ENCODE peak calls at places on chromosomes 16 and 17, in eight cellular contexts. One of them, this sample, is unnamed.

GRCh38 chr16:20611350-20611902 is 35.3 kb upstream of the ACSM2B start:
- DNase-seq in fibroblast of lung: no peak
- DNase-seq in left lung: peak; percentile 63
- DNase-seq in psoas muscle: peak; percentile 77
- DNase-seq in heart left ventricle: peak; percentile 72
- DNase-seq in OCI-LY7: no peak
- DNase-seq in MM.1S: no peak
- DNase-seq in GM23338: no peak
- DNase-seq in this sample: peak; percentile 94

GRCh38 chr17:60315650-60316049 is 76.3 kb downstream of the USP32 start:
- DNase-seq in fibroblast of lung: no peak
- DNase-seq in left lung: no peak
- DNase-seq in psoas muscle: no peak
- DNase-seq in heart left ventricle: no peak
- DNase-seq in OCI-LY7: no peak
- DNase-seq in MM.1S: peak; percentile 8
- DNase-seq in GM23338: no peak
- DNase-seq in this sample: no peak

GRCh38 chr16:56815721-56816120 is 49.3 kb upstream of the SLC12A3 start:
- DNase-seq in fibroblast of lung: no peak
- DNase-seq in left lung: no peak
- DNase-seq in psoas muscle: no peak
- DNase-seq in heart left ventricle: no peak
- DNase-seq in OCI-LY7: no peak
- DNase-seq in MM.1S: no peak
- DNase-seq in GM23338: no peak
- DNase-seq in this sample: no peak

GRCh38 chr17:77802811-77803220 is 155.7 kb upstream of the TNRC6C start:
- DNase-seq in fibroblast of lung: peak; percentile 44
- DNase-seq in left lung: no peak
- DNase-seq in psoas muscle: peak; percentile 43
- DNase-seq in heart left ventricle: no peak
- DNase-seq in OCI-LY7: no peak
- DNase-seq in MM.1S: no peak
- DNase-seq in GM23338: peak; percentile 73
- DNase-seq in this sample: no peak

GRCh38 chr16:71255721-71256120 is 25.2 kb upstream of the HYDIN start:
- DNase-seq in fibroblast of lung: no peak
- DNase-seq in left lung: no peak
- DNase-seq in psoas muscle: no peak
- DNase-seq in heart left ventricle: no peak
- DNase-seq in OCI-LY7: no peak
- DNase-seq in MM.1S: no peak
- DNase-seq in GM23338: no peak
- DNase-seq in this sample: no peak

GRCh38 chr16:88772871-88773811 is 11.9 kb downstream of the PIEZO1 start:
- DNase-seq in fibroblast of lung: peak; percentile 97
- DNase-seq in left lung: peak; percentile 72
- DNase-seq in psoas muscle: peak; percentile 76
- DNase-seq in heart left ventricle: no peak
- DNase-seq in OCI-LY7: no peak
- DNase-seq in MM.1S: no peak
- DNase-seq in GM23338: no peak
- DNase-seq in this sample: peak; percentile 29

GRCh38 chr17:48429638-48430586 is at the start of gene SKAP1:
- DNase-seq in fibroblast of lung: no peak
- DNase-seq in left lung: no peak
- DNase-seq in psoas muscle: no peak
- DNase-seq in heart left ventricle: peak; percentile 62
- DNase-seq in OCI-LY7: no peak
- DNase-seq in MM.1S: peak; percentile 38
- DNase-seq in GM23338: peak; percentile 71
- DNase-seq in this sample: no peak

GRCh38 chr16:76800196-76800595 is 390.8 kb upstream of the MON1B start:
- DNase-seq in fibroblast of lung: no peak
- DNase-seq in left lung: no peak
- DNase-seq in psoas muscle: no peak
- DNase-seq in heart left ventricle: no peak
- DNase-seq in OCI-LY7: no peak
- DNase-seq in MM.1S: no peak
- DNase-seq in GM23338: no peak
- DNase-seq in this sample: no peak

GRCh38 chr17:58094118-58094517 is 10.9 kb downstream of the DYNLL2 start:
- DNase-seq in fibroblast of lung: no peak
- DNase-seq in left lung: no peak
- DNase-seq in psoas muscle: no peak
- DNase-seq in heart left ventricle: no peak
- DNase-seq in OCI-LY7: no peak
- DNase-seq in MM.1S: no peak
- DNase-seq in GM23338: no peak
- DNase-seq in this sample: no peak

GRCh38 chr17:15496735-15497134 is 29.3 kb upstream of the CDRT4 start:
- DNase-seq in fibroblast of lung: no peak
- DNase-seq in left lung: no peak
- DNase-seq in psoas muscle: no peak
- DNase-seq in heart left ventricle: no peak
- DNase-seq in OCI-LY7: no peak
- DNase-seq in MM.1S: no peak
- DNase-seq in GM23338: no peak
- DNase-seq in this sample: no peak

GRCh38 chr17:69949931-69950330 is 125.1 kb upstream of the KCNJ16 start:
- DNase-seq in fibroblast of lung: no peak
- DNase-seq in left lung: no peak
- DNase-seq in psoas muscle: no peak
- DNase-seq in heart left ventricle: no peak
- DNase-seq in OCI-LY7: no peak
- DNase-seq in MM.1S: no peak
- DNase-seq in GM23338: no peak
- DNase-seq in this sample: no peak

GRCh38 chr17:30236297-30236624 is 764 bp upstream of the SLC6A4 start:
- DNase-seq in fibroblast of lung: no peak
- DNase-seq in left lung: no peak
- DNase-seq in psoas muscle: no peak
- DNase-seq in heart left ventricle: no peak
- DNase-seq in OCI-LY7: no peak
- DNase-seq in MM.1S: no peak
- DNase-seq in GM23338: no peak
- DNase-seq in this sample: no peak

GRCh38 chr16:12584488-12585233 is 219.0 kb downstream of the CPPED1 start:
- DNase-seq in fibroblast of lung: no peak
- DNase-seq in left lung: no peak
- DNase-seq in psoas muscle: no peak
- DNase-seq in heart left ventricle: no peak
- DNase-seq in OCI-LY7: no peak
- DNase-seq in MM.1S: no peak
- DNase-seq in GM23338: no peak
- DNase-seq in this sample: no peak

GRCh38 chr16:50102046-50102756 is 36.4 kb downstream of the HEATR3 start:
- DNase-seq in fibroblast of lung: peak; percentile 69
- DNase-seq in left lung: no peak
- DNase-seq in psoas muscle: no peak
- DNase-seq in heart left ventricle: no peak
- DNase-seq in OCI-LY7: no peak
- DNase-seq in MM.1S: no peak
- DNase-seq in GM23338: no peak
- DNase-seq in this sample: no peak

GRCh38 chr17:4969551-4970231 is 2.1 kb upstream of the SPAG7 start:
- DNase-seq in fibroblast of lung: peak; percentile 47
- DNase-seq in left lung: no peak
- DNase-seq in psoas muscle: no peak
- DNase-seq in heart left ventricle: no peak
- DNase-seq in OCI-LY7: no peak
- DNase-seq in MM.1S: no peak
- DNase-seq in GM23338: no peak
- DNase-seq in this sample: no peak

GRCh38 chr17:4968166-4968915 is 724 bp upstream of the SPAG7 start:
- DNase-seq in fibroblast of lung: no peak
- DNase-seq in left lung: no peak
- DNase-seq in psoas muscle: peak; percentile 65
- DNase-seq in heart left ventricle: peak; percentile 72
- DNase-seq in OCI-LY7: no peak
- DNase-seq in MM.1S: no peak
- DNase-seq in GM23338: peak; percentile 59
- DNase-seq in this sample: peak; percentile 44

GRCh38 chr17:4968916-4969550 is 1.4 kb upstream of the SPAG7 start:
- DNase-seq in fibroblast of lung: peak; percentile 94
- DNase-seq in left lung: no peak
- DNase-seq in psoas muscle: peak; percentile 63
- DNase-seq in heart left ventricle: no peak
- DNase-seq in OCI-LY7: no peak
- DNase-seq in MM.1S: no peak
- DNase-seq in GM23338: no peak
- DNase-seq in this sample: no peak

GRCh38 chr17:4966844-4967538 is 626 bp downstream of the SPAG7 start:
- DNase-seq in fibroblast of lung: peak; percentile 100
- DNase-seq in left lung: peak; percentile 99
- DNase-seq in psoas muscle: peak; percentile 99
- DNase-seq in heart left ventricle: peak; percentile 98
- DNase-seq in OCI-LY7: peak; percentile 98
- DNase-seq in MM.1S: peak; percentile 99
- DNase-seq in GM23338: peak; percentile 99
- DNase-seq in this sample: peak; percentile 99

DNA sequence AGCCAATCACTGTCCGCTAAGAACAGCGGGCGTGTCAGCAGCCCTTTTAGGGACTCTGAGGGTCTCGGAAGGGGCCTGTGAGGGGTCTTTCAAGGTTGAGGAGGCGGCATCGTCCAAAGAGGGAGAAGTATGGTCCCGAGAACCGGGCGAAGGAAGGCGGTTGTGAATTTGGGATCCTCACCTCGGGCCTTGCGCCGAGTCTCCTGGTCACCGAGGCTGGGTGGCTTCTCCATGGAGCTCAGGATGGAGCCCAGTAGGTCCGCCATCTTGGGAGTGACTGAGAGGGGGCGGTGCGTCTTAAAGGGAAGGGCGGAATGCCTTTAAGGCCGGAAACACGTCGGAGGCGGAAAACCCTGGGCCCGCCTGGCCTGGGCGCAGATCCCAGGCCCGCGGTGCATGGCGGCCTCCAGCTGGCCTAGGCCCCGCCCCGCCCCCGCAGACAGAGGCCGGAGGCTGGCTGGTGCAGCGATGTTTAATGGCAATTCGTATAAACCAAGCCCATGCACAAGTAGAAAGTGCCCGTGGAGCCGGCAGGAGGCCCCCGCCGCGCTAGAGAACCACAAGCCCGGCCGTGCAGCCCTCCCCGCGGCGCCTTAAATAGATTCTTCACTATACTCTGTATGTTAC is at the start of gene SPAG7:
- DNase-seq in fibroblast of lung: peak; percentile 99
- DNase-seq in left lung: peak; percentile 95
- DNase-seq in psoas muscle: peak; percentile 96
- DNase-seq in heart left ventricle: peak; percentile 96
- DNase-seq in OCI-LY7: peak; percentile 97
- DNase-seq in MM.1S: peak; percentile 94
- DNase-seq in GM23338: peak; percentile 96
- DNase-seq in this sample: peak; percentile 97
- TF ChIP-seq CTCF in fibroblast of lung: no peak
- TF ChIP-seq CTCF in left lung: no peak
- TF ChIP-seq CTCF in psoas muscle: no peak
- TF ChIP-seq CTCF in heart left ventricle: peak; percentile 24
- TF ChIP-seq CTCF in OCI-LY7: no peak
- TF ChIP-seq CTCF in MM.1S: no peak
- TF ChIP-seq CTCF in GM23338: no peak
- TF ChIP-seq CTCF in this sample: no peak

DNA sequence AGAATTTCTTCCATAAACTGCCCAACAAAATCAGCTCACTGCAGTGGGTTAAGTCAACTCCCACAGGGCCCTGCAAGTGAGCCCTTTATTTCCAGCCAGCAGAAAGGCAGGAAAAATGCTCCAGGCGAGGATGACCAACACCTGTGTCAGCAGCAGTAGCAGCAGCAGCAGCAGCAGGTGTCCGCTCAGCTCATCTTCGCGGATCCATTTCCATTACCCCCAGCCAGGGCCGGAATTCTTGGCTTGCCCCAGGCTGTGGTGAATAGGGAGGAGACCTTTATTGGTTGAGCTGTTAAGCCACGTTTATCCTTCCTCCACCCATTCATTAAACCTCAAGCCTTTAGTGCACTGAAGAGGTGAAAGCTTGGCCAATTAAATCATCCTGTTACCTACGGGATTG is 46.2 kb downstream of the MARCHF10 start:
- DNase-seq in fibroblast of lung: no peak
- DNase-seq in left lung: no peak
- DNase-seq in psoas muscle: no peak
- DNase-seq in heart left ventricle: no peak
- DNase-seq in OCI-LY7: no peak
- DNase-seq in MM.1S: no peak
- DNase-seq in GM23338: peak; percentile 80
- DNase-seq in this sample: no peak
- H3K27ac ChIP-seq in fibroblast of lung: no peak overlapping the region
- H3K27ac ChIP-seq in left lung: no peak overlapping the region
- H3K27ac ChIP-seq in psoas muscle: no peak overlapping the region
- H3K27ac ChIP-seq in heart left ventricle: no peak overlapping the region
- H3K27ac ChIP-seq in OCI-LY7: no peak overlapping the region
- H3K27ac ChIP-seq in MM.1S: no peak overlapping the region
- H3K27ac ChIP-seq in GM23338: no peak overlapping the region
- H3K27ac ChIP-seq in this sample: no peak overlapping the region

GRCh38 chr17:81040791-81041337 is 5.9 kb downstream of the BAIAP2 start:
- DNase-seq in fibroblast of lung: no peak
- DNase-seq in left lung: no peak
- DNase-seq in psoas muscle: no peak
- DNase-seq in heart left ventricle: no peak
- DNase-seq in OCI-LY7: peak; percentile 52
- DNase-seq in MM.1S: no peak
- DNase-seq in GM23338: peak; percentile 82
- DNase-seq in this sample: no peak
- TF ChIP-seq CTCF in fibroblast of lung: peak; percentile 43
- TF ChIP-seq CTCF in left lung: peak; percentile 41
- TF ChIP-seq CTCF in psoas muscle: peak; percentile 7
- TF ChIP-seq CTCF in heart left ventricle: peak; percentile 35
- TF ChIP-seq CTCF in OCI-LY7: peak; percentile 81
- TF ChIP-seq CTCF in MM.1S: peak; percentile 35
- TF ChIP-seq CTCF in GM23338: peak; percentile 79
- TF ChIP-seq CTCF in this sample: peak; percentile 43

GRCh38 chr16:9422769-9423513 is 331.5 kb downstream of the HAPSTR1 start:
- DNase-seq in fibroblast of lung: no peak
- DNase-seq in left lung: no peak
- DNase-seq in psoas muscle: no peak
- DNase-seq in heart left ventricle: no peak
- DNase-seq in OCI-LY7: no peak
- DNase-seq in MM.1S: no peak
- DNase-seq in GM23338: no peak
- DNase-seq in this sample: no peak

GRCh38 chr16:9415588-9415987 is 324.1 kb downstream of the HAPSTR1 start:
- DNase-seq in fibroblast of lung: no peak
- DNase-seq in left lung: no peak
- DNase-seq in psoas muscle: no peak
- DNase-seq in heart left ventricle: no peak
- DNase-seq in OCI-LY7: no peak
- DNase-seq in MM.1S: no peak
- DNase-seq in GM23338: peak; percentile 27
- DNase-seq in this sample: no peak

GRCh38 chr16:9419161-9419560 is 327.7 kb downstream of the HAPSTR1 start:
- DNase-seq in fibroblast of lung: no peak
- DNase-seq in left lung: no peak
- DNase-seq in psoas muscle: no peak
- DNase-seq in heart left ventricle: no peak
- DNase-seq in OCI-LY7: no peak
- DNase-seq in MM.1S: no peak
- DNase-seq in GM23338: no peak
- DNase-seq in this sample: no peak

GRCh38 chr16:9412362-9413311 is 321.2 kb downstream of the HAPSTR1 start:
- DNase-seq in fibroblast of lung: no peak
- DNase-seq in left lung: peak; percentile 33
- DNase-seq in psoas muscle: no peak
- DNase-seq in heart left ventricle: no peak
- DNase-seq in OCI-LY7: no peak
- DNase-seq in MM.1S: no peak
- DNase-seq in GM23338: no peak
- DNase-seq in this sample: no peak

GRCh38 chr16:9417898-9418297 is 326.5 kb downstream of the HAPSTR1 start:
- DNase-seq in fibroblast of lung: no peak
- DNase-seq in left lung: no peak
- DNase-seq in psoas muscle: no peak
- DNase-seq in heart left ventricle: no peak
- DNase-seq in OCI-LY7: no peak
- DNase-seq in MM.1S: no peak
- DNase-seq in GM23338: no peak
- DNase-seq in this sample: no peak
- H3K27ac ChIP-seq in fibroblast of lung: no peak overlapping the region
- H3K27ac ChIP-seq in left lung: no peak overlapping the region
- H3K27ac ChIP-seq in psoas muscle: no peak overlapping the region
- H3K27ac ChIP-seq in heart left ventricle: no peak overlapping the region
- H3K27ac ChIP-seq in OCI-LY7: no peak overlapping the region
- H3K27ac ChIP-seq in MM.1S: no peak overlapping the region
- H3K27ac ChIP-seq in GM23338: no peak overlapping the region
- H3K27ac ChIP-seq in this sample: no peak overlapping the region

This sample was measured in dorsolateral prefrontal cortex.